ENCODE peak calls at places on chromosomes 2 and 18, in ten cellular contexts. One of them, this sample, is unnamed.

GRCh38 chr18:62979900-62980299 is 264.6 kb downstream of the PHLPP1 start:
- DNase-seq in MG63: no peak
- DNase-seq in H7: no peak
- DNase-seq in ureter: no peak
- DNase-seq in left ventricle myocardium inferior: no peak
- DNase-seq in activated CD8-positive, alpha-beta memory T cell treated with anti-CD3 and anti-CD28 coated beads for 24 hours: no peak
- DNase-seq in keratinocyte: no peak
- DNase-seq in ovary: no peak
- DNase-seq in fibroblast of the aortic adventitia: no peak
- DNase-seq in activated T-cell treated with anti-CD3 and anti-CD28 coated beads, Interleukin-2, amount 50 U/mL, for 1 hour: no peak
- DNase-seq in this sample: peak; percentile 22

GRCh38 chr2:30349691-30350090 is 97.4 kb upstream of the LCLAT1 start:
- DNase-seq in MG63: no peak
- DNase-seq in H7: no peak
- DNase-seq in ureter: no peak
- DNase-seq in left ventricle myocardium inferior: no peak
- DNase-seq in activated CD8-positive, alpha-beta memory T cell treated with anti-CD3 and anti-CD28 coated beads for 24 hours: no peak
- DNase-seq in keratinocyte: no peak
- DNase-seq in ovary: no peak
- DNase-seq in fibroblast of the aortic adventitia: no peak
- DNase-seq in activated T-cell treated with anti-CD3 and anti-CD28 coated beads, Interleukin-2, amount 50 U/mL, for 1 hour: no peak
- DNase-seq in this sample: no peak

GRCh38 chr2:46988230-46988629 is 72.6 kb upstream of the MCFD2 start:
- DNase-seq in MG63: no peak
- DNase-seq in H7: no peak
- DNase-seq in ureter: no peak
- DNase-seq in left ventricle myocardium inferior: no peak
- DNase-seq in activated CD8-positive, alpha-beta memory T cell treated with anti-CD3 and anti-CD28 coated beads for 24 hours: no peak
- DNase-seq in keratinocyte: no peak
- DNase-seq in ovary: no peak
- DNase-seq in fibroblast of the aortic adventitia: no peak
- DNase-seq in activated T-cell treated with anti-CD3 and anti-CD28 coated beads, Interleukin-2, amount 50 U/mL, for 1 hour: no peak
- DNase-seq in this sample: no peak

GRCh38 chr2:147989809-147990403 is 30.6 kb downstream of the ORC4 start:
- DNase-seq in MG63: no peak
- DNase-seq in H7: peak; percentile 15
- DNase-seq in ureter: no peak
- DNase-seq in left ventricle myocardium inferior: no peak
- DNase-seq in activated CD8-positive, alpha-beta memory T cell treated with anti-CD3 and anti-CD28 coated beads for 24 hours: no peak
- DNase-seq in keratinocyte: no peak
- DNase-seq in ovary: peak; percentile 31
- DNase-seq in fibroblast of the aortic adventitia: peak; percentile 81
- DNase-seq in activated T-cell treated with anti-CD3 and anti-CD28 coated beads, Interleukin-2, amount 50 U/mL, for 1 hour: no peak
- DNase-seq in this sample: peak; percentile 78

GRCh38 chr2:149161481-149162225 is 123.2 kb downstream of the LYPD6B start:
- DNase-seq in MG63: no peak
- DNase-seq in H7: no peak
- DNase-seq in ureter: no peak
- DNase-seq in left ventricle myocardium inferior: no peak
- DNase-seq in activated CD8-positive, alpha-beta memory T cell treated with anti-CD3 and anti-CD28 coated beads for 24 hours: no peak
- DNase-seq in keratinocyte: no peak
- DNase-seq in ovary: no peak
- DNase-seq in fibroblast of the aortic adventitia: no peak
- DNase-seq in activated T-cell treated with anti-CD3 and anti-CD28 coated beads, Interleukin-2, amount 50 U/mL, for 1 hour: no peak
- DNase-seq in this sample: no peak

GRCh38 chr2:2102870-2103269 is 228.2 kb downstream of the MYT1L start:
- DNase-seq in MG63: no peak
- DNase-seq in H7: no peak
- DNase-seq in ureter: no peak
- DNase-seq in left ventricle myocardium inferior: no peak
- DNase-seq in activated CD8-positive, alpha-beta memory T cell treated with anti-CD3 and anti-CD28 coated beads for 24 hours: no peak
- DNase-seq in keratinocyte: no peak
- DNase-seq in ovary: no peak
- DNase-seq in fibroblast of the aortic adventitia: no peak
- DNase-seq in activated T-cell treated with anti-CD3 and anti-CD28 coated beads, Interleukin-2, amount 50 U/mL, for 1 hour: no peak
- DNase-seq in this sample: no peak

GRCh38 chr18:3794537-3795348 is 344.8 kb downstream of the TGIF1 start:
- DNase-seq in MG63: peak; percentile 82
- DNase-seq in H7: no peak
- DNase-seq in ureter: no peak
- DNase-seq in left ventricle myocardium inferior: no peak
- DNase-seq in activated CD8-positive, alpha-beta memory T cell treated with anti-CD3 and anti-CD28 coated beads for 24 hours: no peak
- DNase-seq in keratinocyte: peak; percentile 76
- DNase-seq in ovary: no peak
- DNase-seq in fibroblast of the aortic adventitia: peak; percentile 99
- DNase-seq in activated T-cell treated with anti-CD3 and anti-CD28 coated beads, Interleukin-2, amount 50 U/mL, for 1 hour: no peak
- DNase-seq in this sample: peak; percentile 34

GRCh38 chr18:77004555-77005380 is 127.8 kb downstream of the MBP start:
- DNase-seq in MG63: no peak
- DNase-seq in H7: peak; percentile 37
- DNase-seq in ureter: no peak
- DNase-seq in left ventricle myocardium inferior: no peak
- DNase-seq in activated CD8-positive, alpha-beta memory T cell treated with anti-CD3 and anti-CD28 coated beads for 24 hours: no peak
- DNase-seq in keratinocyte: no peak
- DNase-seq in ovary: no peak
- DNase-seq in fibroblast of the aortic adventitia: no peak
- DNase-seq in activated T-cell treated with anti-CD3 and anti-CD28 coated beads, Interleukin-2, amount 50 U/mL, for 1 hour: no peak
- DNase-seq in this sample: no peak

GRCh38 chr2:84879595-84880394 is 1.1 kb downstream of the TRABD2A start:
- DNase-seq in MG63: no peak
- DNase-seq in H7: peak; percentile 60
- DNase-seq in ureter: no peak
- DNase-seq in left ventricle myocardium inferior: no peak
- DNase-seq in activated CD8-positive, alpha-beta memory T cell treated with anti-CD3 and anti-CD28 coated beads for 24 hours: peak; percentile 75
- DNase-seq in keratinocyte: no peak
- DNase-seq in ovary: no peak
- DNase-seq in fibroblast of the aortic adventitia: no peak
- DNase-seq in activated T-cell treated with anti-CD3 and anti-CD28 coated beads, Interleukin-2, amount 50 U/mL, for 1 hour: no peak
- DNase-seq in this sample: peak; percentile 63

GRCh38 chr2:149421791-149422190 is 91.4 kb downstream of the LYPD6 start:
- DNase-seq in MG63: no peak
- DNase-seq in H7: no peak
- DNase-seq in ureter: no peak
- DNase-seq in left ventricle myocardium inferior: no peak
- DNase-seq in activated CD8-positive, alpha-beta memory T cell treated with anti-CD3 and anti-CD28 coated beads for 24 hours: no peak
- DNase-seq in keratinocyte: no peak
- DNase-seq in ovary: no peak
- DNase-seq in fibroblast of the aortic adventitia: no peak
- DNase-seq in activated T-cell treated with anti-CD3 and anti-CD28 coated beads, Interleukin-2, amount 50 U/mL, for 1 hour: no peak
- DNase-seq in this sample: no peak

GRCh38 chr2:239239607-239240479 is 161.0 kb downstream of the HDAC4 start:
- DNase-seq in MG63: no peak
- DNase-seq in H7: no peak
- DNase-seq in ureter: peak; percentile 56
- DNase-seq in left ventricle myocardium inferior: no peak
- DNase-seq in activated CD8-positive, alpha-beta memory T cell treated with anti-CD3 and anti-CD28 coated beads for 24 hours: peak; percentile 38
- DNase-seq in keratinocyte: no peak
- DNase-seq in ovary: peak; percentile 57
- DNase-seq in fibroblast of the aortic adventitia: no peak
- DNase-seq in activated T-cell treated with anti-CD3 and anti-CD28 coated beads, Interleukin-2, amount 50 U/mL, for 1 hour: no peak
- DNase-seq in this sample: no peak

GRCh38 chr18:33844232-33844631 is 266.2 kb downstream of the ASXL3 start:
- DNase-seq in MG63: no peak
- DNase-seq in H7: no peak
- DNase-seq in ureter: no peak
- DNase-seq in left ventricle myocardium inferior: no peak
- DNase-seq in activated CD8-positive, alpha-beta memory T cell treated with anti-CD3 and anti-CD28 coated beads for 24 hours: no peak
- DNase-seq in keratinocyte: no peak
- DNase-seq in ovary: no peak
- DNase-seq in fibroblast of the aortic adventitia: no peak
- DNase-seq in activated T-cell treated with anti-CD3 and anti-CD28 coated beads, Interleukin-2, amount 50 U/mL, for 1 hour: no peak
- DNase-seq in this sample: no peak

GRCh38 chr2:22817197-22817596 is 567.8 kb upstream of the KLHL29 start:
- DNase-seq in MG63: peak; percentile 39
- DNase-seq in H7: no peak
- DNase-seq in ureter: no peak
- DNase-seq in left ventricle myocardium inferior: no peak
- DNase-seq in activated CD8-positive, alpha-beta memory T cell treated with anti-CD3 and anti-CD28 coated beads for 24 hours: no peak
- DNase-seq in keratinocyte: peak; percentile 4
- DNase-seq in ovary: no peak
- DNase-seq in fibroblast of the aortic adventitia: peak; percentile 22
- DNase-seq in activated T-cell treated with anti-CD3 and anti-CD28 coated beads, Interleukin-2, amount 50 U/mL, for 1 hour: no peak
- DNase-seq in this sample: no peak

GRCh38 chr2:168742258-168742932 is 60.0 kb upstream of the NOSTRIN start:
- DNase-seq in MG63: no peak
- DNase-seq in H7: no peak
- DNase-seq in ureter: no peak
- DNase-seq in left ventricle myocardium inferior: no peak
- DNase-seq in activated CD8-positive, alpha-beta memory T cell treated with anti-CD3 and anti-CD28 coated beads for 24 hours: no peak
- DNase-seq in keratinocyte: no peak
- DNase-seq in ovary: no peak
- DNase-seq in fibroblast of the aortic adventitia: no peak
- DNase-seq in activated T-cell treated with anti-CD3 and anti-CD28 coated beads, Interleukin-2, amount 50 U/mL, for 1 hour: no peak
- DNase-seq in this sample: no peak

GRCh38 chr2:178796079-178796677 is 11.0 kb downstream of the TTN start:
- DNase-seq in MG63: no peak
- DNase-seq in H7: no peak
- DNase-seq in ureter: no peak
- DNase-seq in left ventricle myocardium inferior: no peak
- DNase-seq in activated CD8-positive, alpha-beta memory T cell treated with anti-CD3 and anti-CD28 coated beads for 24 hours: no peak
- DNase-seq in keratinocyte: no peak
- DNase-seq in ovary: no peak
- DNase-seq in fibroblast of the aortic adventitia: peak; percentile 87
- DNase-seq in activated T-cell treated with anti-CD3 and anti-CD28 coated beads, Interleukin-2, amount 50 U/mL, for 1 hour: no peak
- DNase-seq in this sample: peak; percentile 48

GRCh38 chr18:49249523-49249922 is 210.9 kb downstream of the DYM start:
- DNase-seq in MG63: peak; percentile 17
- DNase-seq in H7: no peak
- DNase-seq in ureter: no peak
- DNase-seq in left ventricle myocardium inferior: no peak
- DNase-seq in activated CD8-positive, alpha-beta memory T cell treated with anti-CD3 and anti-CD28 coated beads for 24 hours: no peak
- DNase-seq in keratinocyte: peak; percentile 58
- DNase-seq in ovary: no peak
- DNase-seq in fibroblast of the aortic adventitia: peak; percentile 87
- DNase-seq in activated T-cell treated with anti-CD3 and anti-CD28 coated beads, Interleukin-2, amount 50 U/mL, for 1 hour: no peak
- DNase-seq in this sample: no peak

GRCh38 chr2:160652236-160652635 is 158.6 kb upstream of the RBMS1 start:
- DNase-seq in MG63: no peak
- DNase-seq in H7: no peak
- DNase-seq in ureter: peak; percentile 72
- DNase-seq in left ventricle myocardium inferior: peak; percentile 19
- DNase-seq in activated CD8-positive, alpha-beta memory T cell treated with anti-CD3 and anti-CD28 coated beads for 24 hours: peak; percentile 74
- DNase-seq in keratinocyte: no peak
- DNase-seq in ovary: no peak
- DNase-seq in fibroblast of the aortic adventitia: no peak
- DNase-seq in activated T-cell treated with anti-CD3 and anti-CD28 coated beads, Interleukin-2, amount 50 U/mL, for 1 hour: peak; percentile 59
- DNase-seq in this sample: no peak

GRCh38 chr2:158456309-158457066 is at the start of the genes CCDC148 and PKP4:
- DNase-seq in MG63: peak; percentile 94
- DNase-seq in H7: peak; percentile 93
- DNase-seq in ureter: peak; percentile 89
- DNase-seq in left ventricle myocardium inferior: peak; percentile 89
- DNase-seq in activated CD8-positive, alpha-beta memory T cell treated with anti-CD3 and anti-CD28 coated beads for 24 hours: peak; percentile 91
- DNase-seq in keratinocyte: peak; percentile 35
- DNase-seq in ovary: peak; percentile 92
- DNase-seq in fibroblast of the aortic adventitia: peak; percentile 84
- DNase-seq in activated T-cell treated with anti-CD3 and anti-CD28 coated beads, Interleukin-2, amount 50 U/mL, for 1 hour: peak; percentile 86
- DNase-seq in this sample: peak; percentile 96

GRCh38 chr2:201883970-201884369 is 77.6 kb downstream of the CDK15 start:
- DNase-seq in MG63: no peak
- DNase-seq in H7: no peak
- DNase-seq in ureter: no peak
- DNase-seq in left ventricle myocardium inferior: no peak
- DNase-seq in activated CD8-positive, alpha-beta memory T cell treated with anti-CD3 and anti-CD28 coated beads for 24 hours: no peak
- DNase-seq in keratinocyte: no peak
- DNase-seq in ovary: no peak
- DNase-seq in fibroblast of the aortic adventitia: no peak
- DNase-seq in activated T-cell treated with anti-CD3 and anti-CD28 coated beads, Interleukin-2, amount 50 U/mL, for 1 hour: no peak
- DNase-seq in this sample: no peak

GRCh38 chr2:164565345-164565744 is 55.9 kb downstream of the GRB14 start:
- DNase-seq in MG63: no peak
- DNase-seq in H7: no peak
- DNase-seq in ureter: no peak
- DNase-seq in left ventricle myocardium inferior: no peak
- DNase-seq in activated CD8-positive, alpha-beta memory T cell treated with anti-CD3 and anti-CD28 coated beads for 24 hours: no peak
- DNase-seq in keratinocyte: no peak
- DNase-seq in ovary: no peak
- DNase-seq in fibroblast of the aortic adventitia: no peak
- DNase-seq in activated T-cell treated with anti-CD3 and anti-CD28 coated beads, Interleukin-2, amount 50 U/mL, for 1 hour: no peak
- DNase-seq in this sample: no peak

GRCh38 chr2:193566276-193566675 is 1371.5 kb upstream of the TMEFF2 start:
- DNase-seq in MG63: no peak
- DNase-seq in H7: no peak
- DNase-seq in ureter: no peak
- DNase-seq in left ventricle myocardium inferior: no peak
- DNase-seq in activated CD8-positive, alpha-beta memory T cell treated with anti-CD3 and anti-CD28 coated beads for 24 hours: no peak
- DNase-seq in keratinocyte: no peak
- DNase-seq in ovary: no peak
- DNase-seq in fibroblast of the aortic adventitia: peak; percentile 27
- DNase-seq in activated T-cell treated with anti-CD3 and anti-CD28 coated beads, Interleukin-2, amount 50 U/mL, for 1 hour: no peak
- DNase-seq in this sample: no peak

GRCh38 chr2:165064743-165065142 is 109.4 kb upstream of the SLC38A11 start:
- DNase-seq in MG63: no peak
- DNase-seq in H7: no peak
- DNase-seq in ureter: no peak
- DNase-seq in left ventricle myocardium inferior: no peak
- DNase-seq in activated CD8-positive, alpha-beta memory T cell treated with anti-CD3 and anti-CD28 coated beads for 24 hours: no peak
- DNase-seq in keratinocyte: no peak
- DNase-seq in ovary: no peak
- DNase-seq in fibroblast of the aortic adventitia: no peak
- DNase-seq in activated T-cell treated with anti-CD3 and anti-CD28 coated beads, Interleukin-2, amount 50 U/mL, for 1 hour: no peak
- DNase-seq in this sample: no peak